ENCODE peak calls at places on chromosomes 2 and 18, in five cellular contexts. R is CD8-positive, alpha-beta T cell; C is GM12865; L is WTC11; O is mesothelial cell of epicardium. Q is an unnamed sample.

GRCh38 chr2:156211318-156211717 is 121.2 kb downstream of the NR4A2 start:
- DNase-seq in O (no peak), C (no peak), L (no peak), R (no peak), Q (no peak)

GRCh38 chr2:169091761-169092523 is 22.6 kb downstream of the DHRS9 start:
- DNase-seq in R (no peak), C (no peak), L (no peak), O (no peak), Q (no peak)

GRCh38 chr2:105824446-105824845 is 79.7 kb downstream of the NCK2 start:
- DNase-seq in R (no peak), C (no peak), O (no peak), L (no peak), Q (no peak)

GRCh38 chr2:10894264-10894935 is 17.3 kb upstream of the KCNF1 start:
- DNase-seq in L (no peak), C (no peak), O (no peak), R (no peak), Q (no peak)

GRCh38 chr2:113762377-113763118 is 6.1 kb upstream of the SLC35F5 start:
- DNase-seq in C (no peak), O (no peak), R (no peak), L (no peak), Q (no peak)

GRCh38 chr2:101999122-101999789 is 7.5 kb downstream of the IL1R2 start:
- DNase-seq in C (peak), R (no peak), O (no peak), L (no peak), Q (no peak)

GRCh38 chr18:4468515-4468914 is 13.4 kb upstream of the DLGAP1 start:
- DNase-seq in R (no peak), L (no peak), C (no peak), O (no peak), Q (no peak)

GRCh38 chr2:134705861-134706586 is 12.8 kb downstream of the TMEM163 start:
- DNase-seq in O (no peak), C (no peak), R (no peak), L (peak), Q (no peak)

GRCh38 chr2:124967325-124967724 is 942.2 kb downstream of the CNTNAP5 start:
- DNase-seq in O (no peak), C (no peak), R (no peak), L (no peak), Q (no peak)

GRCh38 chr2:37365669-37366068 is 21.2 kb downstream of the QPCT start:
- DNase-seq in L (no peak), R (no peak), O (no peak), C (peak), Q (no peak)

GRCh38 chr2:167335627-167336026 is 447.3 kb downstream of the XIRP2 start:
- DNase-seq in C (no peak), O (no peak), R (no peak), L (no peak), Q (no peak)

GRCh38 chr18:9736942-9737813 is 29.1 kb downstream of the RAB31 start:
- DNase-seq in O (no peak), L (no peak), C (no peak), R (no peak), Q (no peak)

GRCh38 chr2:189633392-189633811 is 27.9 kb upstream of the ASNSD1 start:
- DNase-seq in O (no peak), C (peak), L (no peak), R (no peak), Q (no peak)

GRCh38 chr2:43071629-43072550 is 154.5 kb downstream of the ZFP36L2 start:
- DNase-seq in C (no peak), R (no peak), O (no peak), L (no peak), Q (no peak)

GRCh38 chr2:226868331-226868730 is 32.5 kb downstream of the RHBDD1 start:
- DNase-seq in O (no peak), L (no peak), R (no peak), C (no peak), Q (no peak)

GRCh38 chr2:195520671-195521155 is 136.3 kb upstream of the SLC39A10 start:
- DNase-seq in R (no peak), C (no peak), O (no peak), L (no peak), Q (no peak)
- TF ChIP-seq CTCF in R (no peak), C (no peak), O (no peak), L (no peak), Q (no peak)

DNA sequence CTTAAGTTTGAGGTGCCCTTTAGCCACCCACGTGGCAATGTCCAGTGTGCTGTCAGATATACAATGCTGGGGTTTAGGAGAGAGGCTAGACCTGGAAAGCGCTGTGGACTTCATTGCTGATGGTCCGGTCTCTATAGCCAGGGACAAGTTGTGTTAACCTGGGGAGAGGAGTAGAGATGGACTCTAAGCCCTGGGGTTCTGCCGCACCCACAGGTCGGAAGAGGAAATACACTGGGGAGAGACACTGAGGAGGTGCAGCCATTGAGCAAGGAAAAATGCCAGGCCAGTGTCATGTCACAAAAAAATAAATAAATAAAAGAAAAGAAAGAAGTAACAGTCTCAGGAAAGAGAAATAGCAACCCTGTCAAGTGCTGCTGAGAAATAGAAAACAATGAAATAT is 106.9 kb upstream of the CBLN2 start:
- DNase-seq in L (no peak), O (no peak), R (no peak), C (no peak), Q (no peak)
- TF ChIP-seq CTCF in L (no peak), O (no peak), R (no peak), C (no peak), Q (no peak)

DNA sequence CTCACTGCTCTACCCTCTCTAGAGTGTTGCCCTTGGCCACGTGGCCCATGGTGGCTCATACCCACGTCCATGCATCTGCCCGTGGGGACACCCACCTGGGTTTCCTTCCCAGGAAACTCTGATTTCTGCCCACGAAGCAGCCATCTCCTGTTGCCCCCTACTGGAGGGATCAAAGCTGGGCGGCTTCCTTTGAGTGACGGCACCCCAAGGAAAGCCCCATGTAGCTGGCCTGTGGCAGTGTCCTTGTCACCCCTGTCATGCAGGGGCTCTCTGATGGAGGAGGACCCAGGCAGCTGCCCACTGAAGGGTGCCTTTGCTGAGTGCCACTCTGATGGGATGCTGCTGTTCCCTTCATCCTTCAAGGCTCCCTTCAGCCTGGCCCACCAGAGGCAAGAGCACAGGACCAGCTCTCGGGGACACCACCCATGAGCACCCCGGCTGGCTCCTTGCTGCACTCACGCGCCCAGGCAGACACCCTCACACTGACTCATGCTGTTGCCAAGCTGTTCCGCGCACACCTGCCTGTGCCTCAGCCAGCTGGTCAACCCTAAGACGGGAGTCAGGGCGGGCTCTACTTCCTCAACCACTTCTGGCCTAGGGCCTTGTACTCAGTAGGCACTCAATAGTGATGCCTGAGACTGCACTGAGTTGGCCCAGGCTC is 101.1 kb downstream of the CTIF start:
- DNase-seq in L (peak), C (peak), O (no peak), R (no peak), Q (no peak)
- TF ChIP-seq CTCF in L (peak), C (peak), O (no peak), R (no peak), Q (no peak)

GRCh38 chr2:177352441-177353070 is 40.0 kb upstream of the AGPS start:
- DNase-seq in L (no peak), R (no peak), O (no peak), C (no peak), Q (no peak)
- TF ChIP-seq CTCF in L (no peak), R (no peak), O (no peak), C (no peak), Q (no peak)

GRCh38 chr2:138486347-138487198 is 15.0 kb upstream of the SPOPL start:
- DNase-seq in L (no peak), C (no peak), O (no peak), R (no peak), Q (no peak)
- TF ChIP-seq CTCF in L (no peak), C (no peak), O (no peak), R (no peak), Q (no peak)